ENCODE peak calls at places on chromosomes 11 and 22, in five cellular contexts. One of them, this sample, is unnamed.

GRCh38 chr11:60310407-60310998 is 16.6 kb upstream of the MS4A6E start:
- DNase-seq in SK-N-SH: no peak
- DNase-seq in foreskin fibroblast: no peak
- DNase-seq in mucosa of descending colon: peak; percentile 26
- DNase-seq in upper lobe of right lung: no peak
- DNase-seq in this sample: no peak

GRCh38 chr11:131615611-131616010 is 245.2 kb downstream of the NTM start:
- DNase-seq in upper lobe of right lung: no peak
- DNase-seq in mucosa of descending colon: no peak
- DNase-seq in foreskin fibroblast: no peak
- DNase-seq in SK-N-SH: no peak
- DNase-seq in this sample: no peak

GRCh38 chr11:133918606-133919260 is 38.0 kb downstream of the IGSF9B start:
- DNase-seq in mucosa of descending colon: no peak
- DNase-seq in upper lobe of right lung: no peak
- DNase-seq in foreskin fibroblast: no peak
- DNase-seq in SK-N-SH: no peak
- DNase-seq in this sample: no peak

GRCh38 chr11:2612884-2613571 is 86.8 kb downstream of the KCNQ1OT1 start:
- DNase-seq in upper lobe of right lung: no peak
- DNase-seq in foreskin fibroblast: no peak
- DNase-seq in mucosa of descending colon: no peak
- DNase-seq in SK-N-SH: no peak
- DNase-seq in this sample: no peak

GRCh38 chr11:1510928-1511327 is 24.3 kb upstream of the MOB2 start:
- DNase-seq in upper lobe of right lung: no peak
- DNase-seq in mucosa of descending colon: no peak
- DNase-seq in foreskin fibroblast: peak; percentile 23
- DNase-seq in SK-N-SH: no peak
- DNase-seq in this sample: no peak

GRCh38 chr11:115126515-115127208 is 377.6 kb downstream of the CADM1 start:
- DNase-seq in foreskin fibroblast: no peak
- DNase-seq in mucosa of descending colon: no peak
- DNase-seq in SK-N-SH: no peak
- DNase-seq in upper lobe of right lung: no peak
- DNase-seq in this sample: no peak

GRCh38 chr11:64089915-64090810 is 54.4 kb downstream of the FLRT1 start:
- DNase-seq in SK-N-SH: no peak
- DNase-seq in mucosa of descending colon: no peak
- DNase-seq in foreskin fibroblast: no peak
- DNase-seq in upper lobe of right lung: no peak
- DNase-seq in this sample: no peak

GRCh38 chr11:3357994-3358676 is 20.8 kb downstream of the ZNF195 start:
- DNase-seq in upper lobe of right lung: no peak
- DNase-seq in foreskin fibroblast: no peak
- DNase-seq in SK-N-SH: no peak
- DNase-seq in mucosa of descending colon: no peak
- DNase-seq in this sample: no peak

GRCh38 chr11:125874556-125875124 is 12.8 kb upstream of the HYLS1 start:
- DNase-seq in SK-N-SH: peak; percentile 77
- DNase-seq in foreskin fibroblast: peak; percentile 84
- DNase-seq in upper lobe of right lung: no peak
- DNase-seq in mucosa of descending colon: peak; percentile 83
- DNase-seq in this sample: peak; percentile 90

GRCh38 chr11:19701421-19701820 is 11.2 kb upstream of the NAV2 start:
- DNase-seq in foreskin fibroblast: no peak
- DNase-seq in upper lobe of right lung: no peak
- DNase-seq in mucosa of descending colon: no peak
- DNase-seq in SK-N-SH: no peak
- DNase-seq in this sample: peak; percentile 60

GRCh38 chr22:50252081-50253045 is 1.3 kb upstream of the HDAC10 start:
- DNase-seq in foreskin fibroblast: peak; percentile 88
- DNase-seq in mucosa of descending colon: peak; percentile 85
- DNase-seq in upper lobe of right lung: peak; percentile 90
- DNase-seq in SK-N-SH: peak; percentile 83
- DNase-seq in this sample: peak; percentile 65

GRCh38 chr22:39292561-39293074 is 26.8 kb downstream of the RPL3 start:
- DNase-seq in upper lobe of right lung: peak; percentile 96
- DNase-seq in foreskin fibroblast: peak; percentile 93
- DNase-seq in mucosa of descending colon: peak; percentile 78
- DNase-seq in SK-N-SH: no peak
- DNase-seq in this sample: peak; percentile 93

GRCh38 chr11:24233041-24233440 is 263.8 kb upstream of the LUZP2 start:
- DNase-seq in foreskin fibroblast: no peak
- DNase-seq in SK-N-SH: no peak
- DNase-seq in mucosa of descending colon: no peak
- DNase-seq in upper lobe of right lung: no peak
- DNase-seq in this sample: no peak

GRCh38 chr11:59222464-59223065 is 9.8 kb upstream of the MPEG1 start:
- DNase-seq in mucosa of descending colon: no peak
- DNase-seq in upper lobe of right lung: no peak
- DNase-seq in SK-N-SH: no peak
- DNase-seq in foreskin fibroblast: no peak
- DNase-seq in this sample: no peak

GRCh38 chr11:34124885-34125668 is 19.6 kb downstream of the NAT10 start:
- DNase-seq in upper lobe of right lung: no peak
- DNase-seq in foreskin fibroblast: no peak
- DNase-seq in mucosa of descending colon: no peak
- DNase-seq in SK-N-SH: no peak
- DNase-seq in this sample: no peak

GRCh38 chr22:31754813-31755212 is 994 bp downstream of the DEPDC5 start:
- DNase-seq in mucosa of descending colon: no peak
- DNase-seq in upper lobe of right lung: no peak
- DNase-seq in SK-N-SH: no peak
- DNase-seq in foreskin fibroblast: no peak
- DNase-seq in this sample: peak; percentile 30

GRCh38 chr11:13052130-13052541 is 43.0 kb downstream of the RASSF10 start:
- DNase-seq in SK-N-SH: no peak
- DNase-seq in mucosa of descending colon: peak; percentile 59
- DNase-seq in foreskin fibroblast: no peak
- DNase-seq in upper lobe of right lung: no peak
- DNase-seq in this sample: no peak

GRCh38 chr22:46574993-46575914 is 37.8 kb upstream of the CELSR1 start:
- DNase-seq in upper lobe of right lung: peak; percentile 75
- DNase-seq in foreskin fibroblast: no peak
- DNase-seq in SK-N-SH: peak; percentile 85
- DNase-seq in mucosa of descending colon: peak; percentile 61
- DNase-seq in this sample: no peak

GRCh38 chr11:21640491-21640890 is 552.4 kb upstream of the ANO5 start:
- DNase-seq in upper lobe of right lung: no peak
- DNase-seq in SK-N-SH: no peak
- DNase-seq in foreskin fibroblast: no peak
- DNase-seq in mucosa of descending colon: no peak
- DNase-seq in this sample: no peak

GRCh38 chr11:2762451-2762850 is 62.7 kb upstream of the KCNQ1OT1 start:
- DNase-seq in SK-N-SH: no peak
- DNase-seq in upper lobe of right lung: peak; percentile 37
- DNase-seq in mucosa of descending colon: no peak
- DNase-seq in foreskin fibroblast: no peak
- DNase-seq in this sample: no peak

GRCh38 chr11:69797156-69797555 is 22.0 kb upstream of the FGF4 start:
- DNase-seq in upper lobe of right lung: no peak
- DNase-seq in SK-N-SH: no peak
- DNase-seq in mucosa of descending colon: no peak
- DNase-seq in foreskin fibroblast: no peak
- DNase-seq in this sample: no peak

GRCh38 chr22:26360169-26360885 is 68.7 kb upstream of the ASPHD2 start:
- DNase-seq in upper lobe of right lung: no peak
- DNase-seq in foreskin fibroblast: peak; percentile 84
- DNase-seq in SK-N-SH: peak; percentile 73
- DNase-seq in mucosa of descending colon: peak; percentile 83
- DNase-seq in this sample: peak; percentile 81
- H3K4me3 ChIP-seq in upper lobe of right lung: no peak overlapping the region
- H3K4me3 ChIP-seq in foreskin fibroblast: peak overlapping the region; percentile 34
- H3K4me3 ChIP-seq in SK-N-SH: peak overlapping the region; percentile 9
- H3K4me3 ChIP-seq in mucosa of descending colon: no peak overlapping the region
- H3K4me3 ChIP-seq in this sample: peak overlapping the region; percentile 29

GRCh38 chr11:26993965-26994446 is at the start of gene FIBIN:
- DNase-seq in SK-N-SH: no peak
- DNase-seq in foreskin fibroblast: peak; percentile 85
- DNase-seq in upper lobe of right lung: no peak
- DNase-seq in mucosa of descending colon: no peak
- DNase-seq in this sample: peak; percentile 89
- TF ChIP-seq CTCF in SK-N-SH: no peak
- TF ChIP-seq CTCF in foreskin fibroblast: peak; percentile 6
- TF ChIP-seq CTCF in upper lobe of right lung: no peak
- TF ChIP-seq CTCF in mucosa of descending colon: no peak
- TF ChIP-seq CTCF in this sample: peak; percentile 15

DNA sequence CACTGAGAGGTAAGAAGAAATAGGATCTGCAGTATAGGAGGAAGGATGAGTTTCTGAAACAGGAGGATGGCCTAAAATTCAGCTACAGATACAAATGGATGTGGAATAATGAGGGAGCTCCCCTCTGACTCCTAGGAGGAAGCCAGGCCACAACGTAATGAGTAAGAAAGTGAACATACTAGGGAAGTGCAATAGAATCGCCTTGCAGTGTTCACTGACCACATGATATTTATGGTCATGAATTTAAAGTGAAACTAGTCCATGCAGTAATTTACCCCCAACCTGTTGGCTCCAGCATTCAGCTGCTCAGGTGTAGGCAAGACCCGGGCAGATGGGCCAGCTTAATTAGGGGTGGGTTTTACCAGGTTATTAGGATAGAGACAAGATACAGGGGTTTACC is 101.7 kb downstream of the DEUP1 start:
- DNase-seq in mucosa of descending colon: no peak
- DNase-seq in foreskin fibroblast: no peak
- DNase-seq in upper lobe of right lung: no peak
- DNase-seq in SK-N-SH: no peak
- DNase-seq in this sample: no peak
- H3K4me3 ChIP-seq in mucosa of descending colon: no peak overlapping the region
- H3K4me3 ChIP-seq in foreskin fibroblast: no peak overlapping the region
- H3K4me3 ChIP-seq in upper lobe of right lung: no peak overlapping the region
- H3K4me3 ChIP-seq in SK-N-SH: no peak overlapping the region
- H3K4me3 ChIP-seq in this sample: no peak overlapping the region

GRCh38 chr22:37735054-37735453 is 38.2 kb downstream of the TRIOBP start:
- DNase-seq in SK-N-SH: peak; percentile 91
- DNase-seq in mucosa of descending colon: peak; percentile 59
- DNase-seq in upper lobe of right lung: peak; percentile 80
- DNase-seq in foreskin fibroblast: peak; percentile 72
- DNase-seq in this sample: no peak
- TF ChIP-seq CTCF in SK-N-SH: peak; percentile 41
- TF ChIP-seq CTCF in mucosa of descending colon: no peak
- TF ChIP-seq CTCF in upper lobe of right lung: peak; percentile 44
- TF ChIP-seq CTCF in foreskin fibroblast: peak; percentile 38
- TF ChIP-seq CTCF in this sample: peak; percentile 51

This sample was measured in fibroblast of the aortic adventitia.